ENCODE peak calls at places on chromosome 12, in eight cellular contexts. N is fibroblast of lung, J is mucosa of descending colon, S is ovary, X is DND-41, Y is IMR-90, M is uterus, K is left ventricle myocardium inferior. Q is an unnamed sample. For H3K36me3, the result is how much of the 10 kb centered on the place peaks cover.

GRCh38 chr12:42960087-42960527 is 370.6 kb upstream of the PRICKLE1 start:
- DNase-seq in N (no peak), J (no peak), S (no peak), X (no peak), Y (peak), M (no peak), K (no peak), Q (peak)

GRCh38 chr12:122871851-122872785 is 23.8 kb downstream of the VPS37B start:
- DNase-seq in N (peak), J (peak), S (no peak), X (no peak), Y (peak), M (peak), K (peak), Q (peak)

GRCh38 chr12:113196582-113196981 is 11.1 kb downstream of the RITA1 start:
- DNase-seq in N (no peak), J (no peak), S (no peak), X (no peak), Y (no peak), M (no peak), K (no peak), Q (no peak)

GRCh38 chr12:59733200-59733599 is 137.4 kb downstream of the SLC16A7 start:
- DNase-seq in N (no peak), J (no peak), S (no peak), X (no peak), Y (no peak), M (no peak), K (no peak), Q (no peak)

GRCh38 chr12:124915249-124916236 is 1.1 kb upstream of the UBC start:
- DNase-seq in N (peak), J (peak), S (peak), X (no peak), Y (peak), M (no peak), K (peak), Q (peak)

GRCh38 chr12:7588703-7589329 is 76.9 kb downstream of the APOBEC1 start:
- DNase-seq in N (peak), J (peak), S (no peak), X (peak), Y (peak), M (peak), K (no peak), Q (peak)

GRCh38 chr12:112126000-112126431 is 656 bp downstream of the TRAFD1 start:
- DNase-seq in N (no peak), J (no peak), S (no peak), X (no peak), Y (no peak), M (no peak), K (no peak), Q (no peak)

GRCh38 chr12:52629251-52630103 is 11.1 kb upstream of the KRT73 start:
- DNase-seq in N (no peak), J (no peak), S (no peak), X (no peak), Y (no peak), M (no peak), K (no peak), Q (no peak)

GRCh38 chr12:24853588-24853987 is 95.3 kb downstream of the BCAT1 start:
- DNase-seq in N (peak), J (no peak), S (no peak), X (no peak), Y (peak), M (no peak), K (no peak), Q (peak)

GRCh38 chr12:108112815-108113556 is 16.1 kb upstream of the WSCD2 start:
- DNase-seq in N (no peak), J (no peak), S (no peak), X (no peak), Y (no peak), M (no peak), K (no peak), Q (no peak)

GRCh38 chr12:46553266-46553665 is 180.7 kb upstream of the SLC38A2 start:
- DNase-seq in N (peak), J (no peak), S (no peak), X (no peak), Y (peak), M (no peak), K (no peak), Q (peak)

GRCh38 chr12:75951399-75952228 is 80.0 kb downstream of the PHLDA1 start:
- DNase-seq in N (peak), J (no peak), S (no peak), X (no peak), Y (no peak), M (no peak), K (no peak), Q (no peak)

GRCh38 chr12:117377758-117378157 is 16.3 kb upstream of the NOS1 start:
- DNase-seq in N (no peak), J (peak), S (no peak), X (peak), Y (no peak), M (no peak), K (no peak), Q (no peak)

GRCh38 chr12:111359231-111359913 is 9.5 kb downstream of the PHETA1 start:
- DNase-seq in N (no peak), J (no peak), S (no peak), X (no peak), Y (no peak), M (no peak), K (no peak), Q (no peak)

GRCh38 chr12:6285532-6286306 is 24.8 kb upstream of the PLEKHG6 start:
- DNase-seq in N (peak), J (no peak), S (no peak), X (no peak), Y (peak), M (no peak), K (no peak), Q (peak)

GRCh38 chr12:31321565-31322228 is 4.3 kb downstream of the SINHCAF start:
- DNase-seq in N (peak), J (no peak), S (no peak), X (no peak), Y (peak), M (no peak), K (no peak), Q (no peak)

GRCh38 chr12:124319368-124320050 is 24.6 kb downstream of the RFLNA start:
- DNase-seq in N (no peak), J (no peak), S (no peak), X (no peak), Y (no peak), M (no peak), K (no peak), Q (no peak)

GRCh38 chr12:65817866-65818265 is 6.4 kb upstream of the HMGA2 start:
- DNase-seq in N (no peak), J (no peak), S (no peak), X (no peak), Y (no peak), M (no peak), K (no peak), Q (no peak)

GRCh38 chr12:75744607-75745256 is 233.3 kb upstream of the KRR1 start:
- DNase-seq in N (no peak), J (no peak), S (no peak), X (no peak), Y (no peak), M (no peak), K (no peak), Q (no peak)

GRCh38 chr12:6868211-6869048 is 1.1 kb downstream of the TPI1 start:
- DNase-seq in N (no peak), J (no peak), S (no peak), X (peak), Y (peak), M (no peak), K (no peak), Q (no peak)

GRCh38 chr12:74259199-74259598 is 278.4 kb upstream of the ATXN7L3B start:
- DNase-seq in N (no peak), J (no peak), S (no peak), X (no peak), Y (no peak), M (no peak), K (no peak), Q (no peak)

GRCh38 chr12:58917699-58918334 is 2.5 kb downstream of the LRIG3 start:
- DNase-seq in N (peak), J (no peak), S (no peak), X (no peak), Y (no peak), M (no peak), K (no peak), Q (no peak)

GRCh38 chr12:119008691-119009221 is 27.4 kb downstream of the SRRM4 start:
- DNase-seq in N (no peak), J (no peak), S (no peak), X (no peak), Y (no peak), M (no peak), K (no peak), Q (no peak)

GRCh38 chr12:34347367-34347766 is 325.1 kb downstream of the ALG10 start:
- DNase-seq in N (no peak), J (no peak), S (no peak), X (no peak), Y (no peak), M (no peak), K (no peak), Q (no peak)

GRCh38 chr12:128916425-128916824 is 63.1 kb downstream of the GLT1D1 start:
- DNase-seq in N (no peak), J (no peak), S (no peak), X (no peak), Y (no peak), M (no peak), K (no peak), Q (no peak)

GRCh38 chr12:53500119-53500775 is 836 bp upstream of the TARBP2 start:
- DNase-seq in N (peak), J (peak), S (peak), X (no peak), Y (peak), M (peak), K (peak), Q (peak)

GRCh38 chr12:105102673-105103072 is 4.9 kb upstream of the WASHC4 start:
- DNase-seq in N (no peak), J (no peak), S (no peak), X (no peak), Y (no peak), M (no peak), K (no peak), Q (no peak)

GRCh38 chr12:105100998-105101397 is 6.5 kb upstream of the WASHC4 start:
- DNase-seq in N (peak), J (no peak), S (no peak), X (no peak), Y (peak), M (no peak), K (no peak), Q (no peak)

GRCh38 chr12:105104762-105105161 is 2.8 kb upstream of the WASHC4 start:
- DNase-seq in N (no peak), J (no peak), S (no peak), X (no peak), Y (no peak), M (no peak), K (no peak), Q (no peak)

GRCh38 chr12:105099355-105099754 is 8.2 kb upstream of the WASHC4 start:
- DNase-seq in N (no peak), J (no peak), S (no peak), X (no peak), Y (no peak), M (no peak), K (no peak), Q (no peak)

GRCh38 chr12:105100207-105100985 is 7.1 kb upstream of the WASHC4 start:
- DNase-seq in N (peak), J (no peak), S (no peak), X (no peak), Y (peak), M (no peak), K (no peak), Q (peak)
- H3K36me3 ChIP-seq in N (under half), J (under half), S (under half), X (under half), Y (under half), M (under half), K (under half), Q (under half)

DNA sequence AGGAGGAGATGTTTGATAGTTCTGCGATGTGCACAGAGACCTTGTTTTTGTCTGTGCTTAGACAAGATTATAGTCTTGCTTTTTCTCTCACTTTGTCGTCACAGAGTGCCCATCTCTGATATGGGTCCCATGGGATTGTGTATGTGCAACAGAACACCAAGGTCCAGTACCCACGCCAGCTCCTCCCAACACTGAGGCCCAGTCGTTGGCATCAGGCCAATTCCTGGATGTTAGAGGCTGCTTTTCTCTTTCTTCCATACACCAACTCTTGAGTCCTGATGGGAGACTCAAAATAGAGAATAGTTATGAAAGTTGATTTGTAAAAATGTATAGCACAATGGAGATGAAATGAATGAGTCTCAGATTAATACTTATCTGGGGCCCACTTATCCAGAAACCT is 22.7 kb upstream of the PRMT8 start:
- DNase-seq in N (no peak), J (no peak), S (no peak), X (no peak), Y (no peak), M (no peak), K (no peak), Q (no peak)
- H3K36me3 ChIP-seq in N (under half), J (under half), S (under half), X (under half), Y (under half), M (under half), K (under half), Q (under half)

DNA sequence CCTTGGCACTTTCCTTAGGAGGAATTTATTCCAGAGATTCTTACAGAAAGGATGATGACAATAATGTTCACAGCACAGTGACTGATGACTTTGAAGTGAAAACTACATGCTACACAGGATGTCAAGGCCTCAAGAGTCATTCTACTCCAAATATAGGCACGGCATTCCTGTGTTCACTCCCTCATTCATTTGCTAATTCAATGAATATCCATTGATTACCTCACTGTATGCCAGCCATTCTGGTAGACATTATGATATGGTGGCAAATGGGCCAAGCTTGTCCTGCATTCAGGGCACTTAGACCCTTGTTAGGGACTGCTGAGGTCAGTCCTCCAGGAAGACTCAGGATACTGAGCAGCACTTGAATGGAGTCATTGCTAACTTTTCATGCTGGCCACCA is 48.0 kb downstream of the FOXN4 start:
- DNase-seq in N (no peak), J (no peak), S (no peak), X (no peak), Y (no peak), M (no peak), K (no peak), Q (no peak)
- H3K36me3 ChIP-seq in N (under half), J (under half), S (under half), X (under half), Y (under half), M (under half), K (half or more), Q (under half)

DNA sequence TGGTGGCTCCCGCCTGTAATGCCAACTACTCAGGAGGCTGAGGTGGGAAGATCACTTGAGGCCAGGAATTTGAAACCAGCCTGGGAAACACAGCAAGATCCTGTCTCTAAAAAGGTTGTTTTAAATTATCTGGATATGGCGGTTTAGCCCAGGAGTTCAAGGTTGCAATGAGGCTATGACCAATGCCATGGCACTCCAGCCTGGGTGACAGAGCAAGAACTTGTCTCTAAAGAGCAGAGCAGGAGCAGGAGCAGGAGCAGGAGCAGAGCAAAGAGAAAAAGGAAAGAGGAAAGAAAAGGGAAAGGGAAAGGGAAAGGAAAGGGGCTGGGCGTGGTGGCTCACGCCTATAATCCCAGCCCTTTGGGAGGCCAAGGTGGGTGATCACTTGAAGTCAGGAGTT is 15.1 kb downstream of the DCP1B start:
- DNase-seq in N (no peak), J (no peak), S (no peak), X (no peak), Y (no peak), M (no peak), K (no peak), Q (no peak)
- H3K36me3 ChIP-seq in N (under half), J (under half), S (under half), X (half or more), Y (under half), M (under half), K (half or more), Q (under half)

GRCh38 chr12:1962432-1963020 is 41.7 kb downstream of the DCP1B start:
- DNase-seq in N (no peak), J (no peak), S (no peak), X (no peak), Y (no peak), M (no peak), K (no peak), Q (no peak)
- H3K36me3 ChIP-seq in N (under half), J (under half), S (under half), X (under half), Y (under half), M (under half), K (under half), Q (under half)

GRCh38 chr12:106655577-106655976 is 72.8 kb downstream of the RFX4 start:
- DNase-seq in N (no peak), J (no peak), S (no peak), X (no peak), Y (no peak), M (no peak), K (no peak), Q (no peak)
- H3K36me3 ChIP-seq in N (under half), J (under half), S (under half), X (under half), Y (under half), M (under half), K (under half), Q (under half)

GRCh38 chr12:130873825-130874224 is 2.0 kb downstream of the RAN start:
- DNase-seq in N (no peak), J (no peak), S (no peak), X (no peak), Y (no peak), M (no peak), K (no peak), Q (no peak)
- H3K36me3 ChIP-seq in N (under half), J (under half), S (under half), X (under half), Y (under half), M (under half), K (under half), Q (under half)